ENCODE peak calls at places on chromosomes 7 and 10, in six cellular contexts. One of them, this sample, is unnamed.

GRCh38 chr7:105743351-105743812 is 133.0 kb downstream of the ATXN7L1 start:
- DNase-seq in A549: no peak
- DNase-seq in GM12878: no peak
- DNase-seq in K562: no peak
- DNase-seq in endothelial cell of umbilical vein: no peak
- DNase-seq in HepG2: no peak
- DNase-seq in this sample: no peak

GRCh38 chr10:44974082-44974627 is 4.5 kb downstream of the DEPP1 start:
- DNase-seq in A549: no peak
- DNase-seq in GM12878: no peak
- DNase-seq in K562: no peak
- DNase-seq in endothelial cell of umbilical vein: no peak
- DNase-seq in HepG2: no peak
- DNase-seq in this sample: peak; percentile 49

GRCh38 chr7:76260171-76260703 is 42.2 kb upstream of the HSPB1 start:
- DNase-seq in A549: no peak
- DNase-seq in GM12878: no peak
- DNase-seq in K562: peak; percentile 84
- DNase-seq in endothelial cell of umbilical vein: no peak
- DNase-seq in HepG2: peak; percentile 74
- DNase-seq in this sample: peak; percentile 56

GRCh38 chr10:103820101-103821062 is 35.0 kb downstream of the SH3PXD2A start:
- DNase-seq in A549: no peak
- DNase-seq in GM12878: no peak
- DNase-seq in K562: no peak
- DNase-seq in endothelial cell of umbilical vein: peak; percentile 57
- DNase-seq in HepG2: no peak
- DNase-seq in this sample: no peak

GRCh38 chr10:373516-374309 is 238.5 kb downstream of the ZMYND11 start:
- DNase-seq in A549: no peak
- DNase-seq in GM12878: no peak
- DNase-seq in K562: no peak
- DNase-seq in endothelial cell of umbilical vein: peak; percentile 31
- DNase-seq in HepG2: peak; percentile 80
- DNase-seq in this sample: no peak

GRCh38 chr10:132420469-132421376 is 23.7 kb downstream of the PWWP2B start:
- DNase-seq in A549: peak; percentile 44
- DNase-seq in GM12878: no peak
- DNase-seq in K562: peak; percentile 29
- DNase-seq in endothelial cell of umbilical vein: no peak
- DNase-seq in HepG2: peak; percentile 18
- DNase-seq in this sample: peak; percentile 86

GRCh38 chr10:646118-646524 is 43.3 kb downstream of the DIP2C start:
- DNase-seq in A549: no peak
- DNase-seq in GM12878: no peak
- DNase-seq in K562: no peak
- DNase-seq in endothelial cell of umbilical vein: no peak
- DNase-seq in HepG2: no peak
- DNase-seq in this sample: no peak

GRCh38 chr10:54826994-54827560 is 26.0 kb upstream of the PCDH15 start:
- DNase-seq in A549: no peak
- DNase-seq in GM12878: no peak
- DNase-seq in K562: no peak
- DNase-seq in endothelial cell of umbilical vein: no peak
- DNase-seq in HepG2: no peak
- DNase-seq in this sample: no peak

GRCh38 chr7:11212080-11212711 is 238.5 kb downstream of the PHF14 start:
- DNase-seq in A549: peak; percentile 25
- DNase-seq in GM12878: peak; percentile 12
- DNase-seq in K562: peak; percentile 76
- DNase-seq in endothelial cell of umbilical vein: peak; percentile 63
- DNase-seq in HepG2: peak; percentile 55
- DNase-seq in this sample: peak; percentile 73

GRCh38 chr10:76287856-76288255 is 856.4 kb downstream of the LRMDA start:
- DNase-seq in A549: no peak
- DNase-seq in GM12878: no peak
- DNase-seq in K562: no peak
- DNase-seq in endothelial cell of umbilical vein: no peak
- DNase-seq in HepG2: no peak
- DNase-seq in this sample: no peak

GRCh38 chr7:149624006-149624405 is 126.4 kb upstream of the ZNF746 start:
- DNase-seq in A549: no peak
- DNase-seq in GM12878: no peak
- DNase-seq in K562: peak; percentile 77
- DNase-seq in endothelial cell of umbilical vein: peak; percentile 38
- DNase-seq in HepG2: peak; percentile 26
- DNase-seq in this sample: peak; percentile 64

GRCh38 chr10:131094406-131095108 is 217.0 kb downstream of the TCERG1L start:
- DNase-seq in A549: no peak
- DNase-seq in GM12878: no peak
- DNase-seq in K562: no peak
- DNase-seq in endothelial cell of umbilical vein: no peak
- DNase-seq in HepG2: no peak
- DNase-seq in this sample: no peak

GRCh38 chr7:4878336-4879335 is 4.9 kb downstream of the RADIL start:
- DNase-seq in A549: no peak
- DNase-seq in GM12878: no peak
- DNase-seq in K562: no peak
- DNase-seq in endothelial cell of umbilical vein: no peak
- DNase-seq in HepG2: no peak
- DNase-seq in this sample: no peak

GRCh38 chr10:51876528-51876927 is 177.1 kb upstream of the CSTF2T start:
- DNase-seq in A549: no peak
- DNase-seq in GM12878: no peak
- DNase-seq in K562: no peak
- DNase-seq in endothelial cell of umbilical vein: no peak
- DNase-seq in HepG2: no peak
- DNase-seq in this sample: no peak

GRCh38 chr10:24951201-24952145 is 933 bp downstream of the PRTFDC1 start:
- DNase-seq in A549: peak; percentile 17
- DNase-seq in GM12878: no peak
- DNase-seq in K562: peak; percentile 90
- DNase-seq in endothelial cell of umbilical vein: peak; percentile 18
- DNase-seq in HepG2: no peak
- DNase-seq in this sample: no peak

GRCh38 chr10:93030409-93030808 is 30.2 kb upstream of the CYP26C1 start:
- DNase-seq in A549: peak; percentile 28
- DNase-seq in GM12878: no peak
- DNase-seq in K562: no peak
- DNase-seq in endothelial cell of umbilical vein: peak; percentile 39
- DNase-seq in HepG2: peak; percentile 20
- DNase-seq in this sample: no peak

GRCh38 chr7:21884496-21884895 is 61.2 kb downstream of the CDCA7L start:
- DNase-seq in A549: no peak
- DNase-seq in GM12878: no peak
- DNase-seq in K562: no peak
- DNase-seq in endothelial cell of umbilical vein: no peak
- DNase-seq in HepG2: no peak
- DNase-seq in this sample: no peak

GRCh38 chr10:44911081-44911540 is at the start of gene TMEM72:
- DNase-seq in A549: peak; percentile 19
- DNase-seq in GM12878: no peak
- DNase-seq in K562: peak; percentile 55
- DNase-seq in endothelial cell of umbilical vein: no peak
- DNase-seq in HepG2: peak; percentile 66
- DNase-seq in this sample: no peak

GRCh38 chr10:1134156-1134555 is 78.0 kb downstream of the WDR37 start:
- DNase-seq in A549: no peak
- DNase-seq in GM12878: no peak
- DNase-seq in K562: no peak
- DNase-seq in endothelial cell of umbilical vein: no peak
- DNase-seq in HepG2: no peak
- DNase-seq in this sample: no peak

GRCh38 chr7:42671627-42672026 is 240.2 kb downstream of the C7orf25 start:
- DNase-seq in A549: no peak
- DNase-seq in GM12878: no peak
- DNase-seq in K562: no peak
- DNase-seq in endothelial cell of umbilical vein: no peak
- DNase-seq in HepG2: no peak
- DNase-seq in this sample: peak; percentile 33

GRCh38 chr7:131620673-131621609 is 64.5 kb upstream of the PODXL start:
- DNase-seq in A549: no peak
- DNase-seq in GM12878: no peak
- DNase-seq in K562: no peak
- DNase-seq in endothelial cell of umbilical vein: peak; percentile 54
- DNase-seq in HepG2: no peak
- DNase-seq in this sample: no peak

DNA sequence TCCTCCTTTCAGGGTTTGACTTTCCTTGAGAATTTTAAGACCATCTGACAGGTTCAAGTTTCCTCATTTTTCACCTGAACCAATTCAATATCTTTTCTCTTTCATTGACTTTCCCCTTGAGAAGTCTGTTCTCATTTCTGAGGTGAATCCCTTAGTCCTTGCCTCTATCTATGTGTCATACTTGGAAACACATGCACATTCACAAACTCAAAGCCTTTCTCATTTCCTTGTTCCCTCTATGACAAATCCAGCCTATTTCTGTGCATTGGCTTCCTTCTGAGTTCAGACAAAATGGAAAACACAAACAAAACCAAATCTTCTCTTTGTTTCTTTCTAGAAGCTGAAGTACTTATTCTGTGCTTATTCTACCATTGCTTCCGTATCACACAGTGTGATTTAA is 13.8 kb downstream of the PTTG1IP2 start:
- DNase-seq in A549: no peak
- DNase-seq in GM12878: no peak
- DNase-seq in K562: no peak
- DNase-seq in endothelial cell of umbilical vein: no peak
- DNase-seq in HepG2: no peak
- DNase-seq in this sample: no peak
- TF ChIP-seq MAX in A549: no peak
- TF ChIP-seq MAX in GM12878: no peak
- TF ChIP-seq MAX in K562: no peak
- TF ChIP-seq MAX in endothelial cell of umbilical vein: no peak
- TF ChIP-seq MAX in HepG2: no peak
- TF ChIP-seq MAX in this sample: no peak

DNA sequence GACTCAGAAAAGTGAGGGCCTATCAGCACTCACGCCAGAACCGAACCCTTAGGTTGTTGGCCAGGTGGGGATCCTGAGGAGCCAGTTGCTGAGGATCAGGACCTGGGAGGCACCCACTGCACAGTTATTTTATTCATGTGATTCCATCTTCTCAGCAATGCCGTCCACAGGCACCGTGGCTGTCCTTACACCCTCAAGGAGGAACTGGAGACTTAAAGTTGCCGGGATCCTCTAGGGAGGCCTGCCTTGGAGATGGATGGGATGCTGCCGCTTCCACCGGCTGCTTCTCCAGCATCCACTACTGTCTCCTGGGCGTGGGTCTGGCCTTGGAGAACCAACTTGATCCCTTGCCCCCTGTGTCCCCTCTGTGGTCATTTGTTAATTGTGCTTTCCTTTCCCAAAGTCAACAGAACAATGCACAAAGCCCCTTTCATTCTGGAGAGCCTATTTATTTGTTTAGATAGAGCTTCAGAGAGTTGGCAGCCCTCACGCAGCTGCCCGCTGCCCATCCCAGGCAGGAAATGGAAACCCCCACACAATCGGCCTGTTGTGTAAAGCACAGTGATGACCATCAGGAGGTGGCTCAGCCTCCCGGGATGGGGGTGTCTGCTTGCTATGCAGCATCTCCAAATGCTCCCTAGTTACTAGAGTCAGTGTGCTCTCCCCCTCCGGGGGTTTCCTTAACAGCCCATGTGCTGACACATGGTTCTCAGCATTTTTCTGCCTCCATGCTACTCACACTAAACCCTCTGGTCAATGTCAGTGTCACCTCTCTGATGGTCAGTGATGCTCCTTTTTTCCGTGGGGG is 52.9 kb upstream of the IGFBP3 start:
- DNase-seq in A549: no peak
- DNase-seq in GM12878: no peak
- DNase-seq in K562: no peak
- DNase-seq in endothelial cell of umbilical vein: no peak
- DNase-seq in HepG2: peak; percentile 98
- DNase-seq in this sample: no peak
- TF ChIP-seq MYC in A549: no peak
- TF ChIP-seq MYC in GM12878: no peak
- TF ChIP-seq MYC in K562: no peak
- TF ChIP-seq MYC in endothelial cell of umbilical vein: no peak
- TF ChIP-seq MYC in HepG2: peak; percentile 53
- TF ChIP-seq MYC in this sample: no peak

GRCh38 chr10:106440767-106441166 is 723.7 kb downstream of the SORCS1 start:
- DNase-seq in A549: no peak
- DNase-seq in GM12878: no peak
- DNase-seq in K562: no peak
- DNase-seq in endothelial cell of umbilical vein: no peak
- DNase-seq in HepG2: no peak
- DNase-seq in this sample: no peak

GRCh38 chr10:106436123-106436740 is 728.3 kb downstream of the SORCS1 start:
- DNase-seq in A549: no peak
- DNase-seq in GM12878: no peak
- DNase-seq in K562: no peak
- DNase-seq in endothelial cell of umbilical vein: no peak
- DNase-seq in HepG2: no peak
- DNase-seq in this sample: no peak

GRCh38 chr10:106439366-106439765 is 725.1 kb downstream of the SORCS1 start:
- DNase-seq in A549: no peak
- DNase-seq in GM12878: no peak
- DNase-seq in K562: no peak
- DNase-seq in endothelial cell of umbilical vein: no peak
- DNase-seq in HepG2: no peak
- DNase-seq in this sample: no peak

GRCh38 chr10:106438386-106438785 is 726.1 kb downstream of the SORCS1 start:
- DNase-seq in A549: no peak
- DNase-seq in GM12878: no peak
- DNase-seq in K562: no peak
- DNase-seq in endothelial cell of umbilical vein: no peak
- DNase-seq in HepG2: no peak
- DNase-seq in this sample: no peak

DNA sequence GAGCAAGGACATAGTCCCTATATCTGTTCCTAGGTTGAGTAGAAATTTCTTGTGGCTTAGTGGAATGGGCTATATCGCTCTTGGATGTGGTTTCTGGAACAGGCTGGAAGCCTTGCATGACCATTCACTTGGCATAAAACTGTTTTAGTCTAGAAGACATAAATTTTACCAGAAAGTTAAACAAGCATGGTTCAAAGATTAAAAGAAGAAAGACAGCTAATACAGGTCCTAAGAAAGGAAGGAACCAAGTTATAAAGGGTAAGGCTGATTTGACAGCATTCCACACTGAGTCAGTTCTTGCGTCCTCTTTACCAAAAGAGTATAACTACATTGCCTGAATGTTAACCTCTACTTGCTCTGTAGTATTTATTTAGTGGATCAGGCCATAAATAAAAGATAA is 724.2 kb downstream of the SORCS1 start:
- DNase-seq in A549: no peak
- DNase-seq in GM12878: no peak
- DNase-seq in K562: no peak
- DNase-seq in endothelial cell of umbilical vein: no peak
- DNase-seq in HepG2: no peak
- DNase-seq in this sample: no peak
- TF ChIP-seq MAX in A549: no peak
- TF ChIP-seq MAX in GM12878: no peak
- TF ChIP-seq MAX in K562: no peak
- TF ChIP-seq MAX in endothelial cell of umbilical vein: no peak
- TF ChIP-seq MAX in HepG2: no peak
- TF ChIP-seq MAX in this sample: no peak

GRCh38 chr7:51016546-51016945 is 233.8 kb upstream of the GRB10 start:
- DNase-seq in A549: no peak
- DNase-seq in GM12878: no peak
- DNase-seq in K562: no peak
- DNase-seq in endothelial cell of umbilical vein: no peak
- DNase-seq in HepG2: no peak
- DNase-seq in this sample: no peak
- TF ChIP-seq MYC in A549: no peak
- TF ChIP-seq MYC in GM12878: no peak
- TF ChIP-seq MYC in K562: no peak
- TF ChIP-seq MYC in endothelial cell of umbilical vein: no peak
- TF ChIP-seq MYC in HepG2: no peak
- TF ChIP-seq MYC in this sample: no peak

This sample was measured in NB4.